ENCODE peak calls at places on chromosomes 16 and 17, in six cellular contexts. S is neuronal stem cell, W is IMR-90, T is mesendoderm, G is H1, M is trophoblast cell. H is an unnamed sample.

GRCh38 chr17:59618894-59619312 is 792 bp upstream of the CLTC start:
- DNase-seq in M (no peak), T (no peak), S (no peak), G (no peak), W (peak; percentile 94), H (no peak)

GRCh38 chr17:35890774-35891155 is 10.6 kb upstream of the CCL5 start:
- DNase-seq in G (no peak), S (no peak), T (peak; percentile 27), M (no peak), W (no peak), H (no peak)

GRCh38 chr16:2818278-2818876 is 1.3 kb downstream of the PRSS21 start:
- DNase-seq in W (no peak), S (no peak), G (no peak), M (no peak), T (no peak), H (no peak)

GRCh38 chr16:8686031-8686621 is 11.7 kb downstream of the ABAT start:
- DNase-seq in M (no peak), W (no peak), G (no peak), T (no peak), S (peak; percentile 59), H (no peak)

GRCh38 chr17:50201226-50201854 is at the start of gene COL1A1:
- DNase-seq in S (no peak), W (peak; percentile 90), M (no peak), G (peak; percentile 76), T (peak; percentile 21), H (peak; percentile 88)

GRCh38 chr16:73152731-73153130 is 104.8 kb upstream of the ZFHX3 start:
- DNase-seq in W (no peak), G (peak; percentile 56), M (no peak), T (peak; percentile 97), S (peak; percentile 59), H (no peak)

GRCh38 chr16:55302635-55303034 is 21.4 kb upstream of the IRX6 start:
- DNase-seq in G (peak; percentile 48), W (no peak), M (no peak), S (no peak), T (peak; percentile 64), H (no peak)

GRCh38 chr17:41645371-41646063 is 21.1 kb upstream of the KRT17 start:
- DNase-seq in M (no peak), G (no peak), W (peak; percentile 78), T (peak; percentile 81), S (no peak), H (peak; percentile 71)

GRCh38 chr17:79131701-79132100 is 57.1 kb downstream of the ENGASE start:
- DNase-seq in W (no peak), S (no peak), M (no peak), T (no peak), G (no peak), H (no peak)

GRCh38 chr16:85446846-85447656 is 166.1 kb upstream of the GSE1 start:
- DNase-seq in G (no peak), S (no peak), M (no peak), W (no peak), T (no peak), H (no peak)

GRCh38 chr17:63694974-63695773 is 4.8 kb downstream of the LIMD2 start:
- DNase-seq in G (no peak), M (no peak), T (no peak), S (no peak), W (no peak), H (no peak)

GRCh38 chr17:38663125-38663751 is 11.5 kb downstream of the EPOP start:
- DNase-seq in W (peak; percentile 29), G (peak; percentile 90), S (no peak), T (peak; percentile 96), M (peak; percentile 55), H (peak; percentile 61)

GRCh38 chr17:68391561-68392268 is 65.6 kb downstream of the WIPI1 start:
- DNase-seq in T (no peak), W (no peak), G (peak; percentile 33), M (no peak), S (no peak), H (no peak)

GRCh38 chr16:67942200-67942509 is 1.8 kb downstream of the LCAT start:
- DNase-seq in G (peak; percentile 77), W (peak; percentile 20), S (no peak), T (peak; percentile 75), M (no peak), H (peak; percentile 50)

GRCh38 chr17:38746004-38746892 is 1.9 kb downstream of the PCGF2 start:
- DNase-seq in S (no peak), T (peak; percentile 63), W (no peak), G (no peak), M (no peak), H (no peak)

GRCh38 chr16:51056331-51056730 is 94.7 kb downstream of the SALL1 start:
- DNase-seq in W (no peak), T (no peak), S (no peak), G (no peak), M (no peak), H (no peak)

GRCh38 chr17:29617125-29617480 is 5.6 kb downstream of the CORO6 start:
- DNase-seq in T (peak; percentile 88), W (peak; percentile 38), G (peak; percentile 91), S (no peak), M (peak; percentile 76), H (peak; percentile 75)

GRCh38 chr17:55215711-55216110 is 49.0 kb upstream of the HLF start:
- DNase-seq in T (no peak), W (no peak), S (no peak), G (no peak), M (no peak), H (no peak)

GRCh38 chr17:68707032-68707431 is 105.9 kb upstream of the FAM20A start:
- DNase-seq in W (peak; percentile 56), S (no peak), T (no peak), M (no peak), G (no peak), H (peak; percentile 55)

GRCh38 chr17:49012893-49013255 is 15.7 kb downstream of the IGF2BP1 start:
- DNase-seq in W (no peak), T (no peak), M (no peak), S (no peak), G (no peak), H (no peak)
- H3K4me3 ChIP-seq in W (no peak overlapping the region), T (no peak overlapping the region), M (no peak overlapping the region), S (peak overlapping the region; percentile 69), G (peak overlapping the region; percentile 55), H (no peak overlapping the region)

GRCh38 chr17:7211512-7212277 is 7.9 kb downstream of the DLG4 start:
- DNase-seq in T (peak; percentile 46), M (no peak), S (no peak), G (no peak), W (no peak), H (no peak)
- H3K18ac ChIP-seq in T (no peak overlapping the region), M (no peak overlapping the region), S (peak overlapping the region; percentile 89), G (peak overlapping the region; percentile 83), W (no peak overlapping the region), H (no peak overlapping the region)

GRCh38 chr17:66230918-66231543 is 1.8 kb upstream of the APOH start:
- DNase-seq in M (no peak), W (no peak), S (no peak), G (no peak), T (no peak), H (no peak)
- H3K4me3 ChIP-seq in M (no peak overlapping the region), W (no peak overlapping the region), S (no peak overlapping the region), G (no peak overlapping the region), T (no peak overlapping the region), H (no peak overlapping the region)

DNA sequence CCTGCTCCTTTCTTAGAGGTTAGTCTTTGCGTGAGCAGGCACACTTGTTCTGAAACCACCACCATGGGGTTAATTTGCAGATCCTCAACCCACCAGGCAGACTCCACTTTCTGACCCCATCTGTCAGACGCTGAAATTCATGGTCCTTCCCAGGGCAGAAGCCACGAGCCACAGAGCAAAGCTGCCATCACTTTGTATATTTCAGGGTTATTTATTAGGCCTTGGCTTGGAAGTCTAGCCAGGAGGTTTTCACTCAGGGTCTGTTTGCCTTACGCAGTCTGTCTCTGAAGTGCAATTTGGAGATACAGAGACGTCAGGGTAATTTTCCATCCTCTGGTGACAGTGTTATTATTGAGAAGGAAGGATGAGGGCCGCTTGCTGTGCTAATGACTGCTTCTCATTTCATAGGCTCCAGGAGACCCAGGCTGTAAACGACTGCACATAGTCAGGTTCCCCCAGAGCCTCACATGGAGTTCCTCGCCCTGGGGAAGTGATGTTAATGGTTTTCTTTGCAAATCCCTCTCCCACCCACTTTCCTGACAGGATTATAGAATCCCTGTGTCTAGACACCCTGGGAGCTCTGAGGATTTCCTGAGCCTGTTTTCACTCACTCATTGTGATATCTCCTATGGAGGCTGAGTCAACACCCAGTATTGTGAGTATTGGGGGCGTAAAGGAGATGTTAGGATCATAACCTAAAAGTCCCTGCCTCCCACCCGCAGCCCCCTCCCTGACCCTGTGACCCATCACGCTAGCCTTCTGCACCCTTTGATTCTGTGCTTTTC is 269.0 kb downstream of the ABCC12 start:
- DNase-seq in T (peak; percentile 86), S (no peak), M (no peak), W (no peak), G (no peak), H (peak; percentile 93)
- H3K18ac ChIP-seq in T (peak overlapping the region; percentile 82), S (peak overlapping the region; percentile 87), M (no peak overlapping the region), W (peak overlapping the region; percentile 46), G (peak overlapping the region; percentile 81), H (peak overlapping the region; percentile 72)

GRCh38 chr17:45342306-45342705 is 25.5 kb upstream of the MAP3K14 start:
- DNase-seq in G (no peak), T (no peak), S (no peak), W (no peak), M (no peak), H (no peak)
- H3K4me3 ChIP-seq in G (no peak overlapping the region), T (no peak overlapping the region), S (no peak overlapping the region), W (no peak overlapping the region), M (no peak overlapping the region), H (peak overlapping the region; percentile 26)

GRCh38 chr17:76597156-76598003 is 11.7 kb upstream of the ST6GALNAC2 start:
- DNase-seq in S (no peak), G (no peak), M (peak; percentile 61), W (no peak), T (no peak), H (no peak)

GRCh38 chr17:76599699-76600460 is 14.2 kb upstream of the ST6GALNAC2 start:
- DNase-seq in T (no peak), S (no peak), W (peak; percentile 18), M (no peak), G (no peak), H (no peak)

GRCh38 chr17:76598004-76598439 is 12.4 kb upstream of the ST6GALNAC2 start:
- DNase-seq in G (no peak), W (no peak), T (no peak), S (no peak), M (no peak), H (no peak)

GRCh38 chr17:76601042-76601441 is 15.4 kb upstream of the ST6GALNAC2 start:
- DNase-seq in M (no peak), G (no peak), S (no peak), T (no peak), W (no peak), H (no peak)
- H3K18ac ChIP-seq in M (peak overlapping the region; percentile 60), G (no peak overlapping the region), S (no peak overlapping the region), T (no peak overlapping the region), W (no peak overlapping the region), H (no peak overlapping the region)

GRCh38 chr16:1774456-1774795 is 1.5 kb upstream of the MRPS34 start:
- DNase-seq in T (no peak), M (no peak), W (no peak), G (no peak), S (no peak), H (no peak)
- H3K4me3 ChIP-seq in T (no peak overlapping the region), M (no peak overlapping the region), W (peak overlapping the region; percentile 93), G (no peak overlapping the region), S (no peak overlapping the region), H (peak overlapping the region; percentile 92)

H was measured in mesenchymal stem cell.